ENCODE peak calls at places on chromosomes 7 and 10, in seven cellular contexts. G is HepG2, B is IMR-90, H is A549, Y is GM12878, T is H1, D is K562. L is an unnamed sample.

GRCh38 chr7:19079066-19079465 is 38.4 kb downstream of the TWIST1 start:
- DNase-seq in G (no peak), B (peak; percentile 69), H (no peak), Y (no peak), T (no peak), D (no peak), L (no peak)

GRCh38 chr7:141312828-141313521 is 238.2 kb upstream of the AGK start:
- DNase-seq in G (no peak), B (no peak), H (no peak), Y (no peak), T (no peak), D (no peak), L (no peak)

GRCh38 chr7:95470452-95470851 is 15.3 kb upstream of the ASB4 start:
- DNase-seq in G (peak; percentile 82), B (peak; percentile 16), H (peak; percentile 41), Y (no peak), T (no peak), D (peak; percentile 28), L (no peak)

GRCh38 chr7:130254555-130254954 is 12.1 kb upstream of the CPA2 start:
- DNase-seq in G (no peak), B (no peak), H (no peak), Y (no peak), T (no peak), D (no peak), L (no peak)

GRCh38 chr10:101858723-101859500 is 15.3 kb upstream of the KCNIP2 start:
- DNase-seq in G (no peak), B (no peak), H (no peak), Y (peak; percentile 61), T (no peak), D (no peak), L (no peak)

GRCh38 chr10:91006001-91006751 is 85.3 kb upstream of the ANKRD1 start:
- DNase-seq in G (peak; percentile 71), B (peak; percentile 79), H (peak; percentile 33), Y (peak; percentile 80), T (no peak), D (peak; percentile 66), L (peak; percentile 28)

GRCh38 chr7:55534262-55534915 is 37.9 kb downstream of the VOPP1 start:
- DNase-seq in G (peak; percentile 30), B (peak; percentile 81), H (no peak), Y (peak; percentile 99), T (no peak), D (no peak), L (no peak)

GRCh38 chr10:103089493-103089892 is 103.6 kb downstream of the NT5C2 start:
- DNase-seq in G (no peak), B (no peak), H (no peak), Y (no peak), T (no peak), D (no peak), L (no peak)

GRCh38 chr10:99689461-99689860 is 30.2 kb downstream of the ENTPD7 start:
- DNase-seq in G (no peak), B (peak; percentile 33), H (no peak), Y (no peak), T (no peak), D (no peak), L (no peak)

GRCh38 chr7:75716992-75717626 is 21.6 kb downstream of the HIP1 start:
- DNase-seq in G (peak; percentile 59), B (peak; percentile 83), H (no peak), Y (no peak), T (no peak), D (no peak), L (no peak)

GRCh38 chr10:109963439-109963838 is 40.1 kb upstream of the XPNPEP1 start:
- DNase-seq in G (no peak), B (peak; percentile 58), H (no peak), Y (no peak), T (no peak), D (no peak), L (peak; percentile 62)
- TF ChIP-seq RFX5 in G (no peak), B (no peak), H (no peak), Y (no peak), T (no peak), D (no peak), L (no peak)

DNA sequence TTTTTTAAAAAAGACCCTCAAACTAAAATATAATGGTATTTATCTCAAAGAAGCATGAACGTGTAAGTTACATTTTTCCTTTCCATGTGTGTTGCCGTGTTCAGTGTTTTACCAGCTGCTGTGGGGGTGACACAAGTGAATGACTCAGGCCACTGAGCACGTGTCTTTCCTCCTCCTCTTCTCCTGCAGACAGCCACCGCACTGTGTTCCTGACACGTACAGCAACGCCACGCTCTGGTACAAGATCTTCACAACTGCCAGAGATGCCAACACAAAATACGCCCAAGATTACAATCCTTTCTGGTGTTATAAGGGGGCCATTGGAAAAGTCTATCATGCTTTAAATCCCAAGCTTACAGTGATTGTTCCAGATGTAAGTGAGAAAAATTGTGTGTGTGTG is 29.7 kb downstream of the TMEM248 start:
- DNase-seq in G (no peak), B (peak; percentile 15), H (no peak), Y (no peak), T (no peak), D (no peak), L (no peak)
- TF ChIP-seq RFX5 in G (no peak), B (no peak), H (no peak), Y (no peak), T (no peak), D (no peak), L (no peak)

DNA sequence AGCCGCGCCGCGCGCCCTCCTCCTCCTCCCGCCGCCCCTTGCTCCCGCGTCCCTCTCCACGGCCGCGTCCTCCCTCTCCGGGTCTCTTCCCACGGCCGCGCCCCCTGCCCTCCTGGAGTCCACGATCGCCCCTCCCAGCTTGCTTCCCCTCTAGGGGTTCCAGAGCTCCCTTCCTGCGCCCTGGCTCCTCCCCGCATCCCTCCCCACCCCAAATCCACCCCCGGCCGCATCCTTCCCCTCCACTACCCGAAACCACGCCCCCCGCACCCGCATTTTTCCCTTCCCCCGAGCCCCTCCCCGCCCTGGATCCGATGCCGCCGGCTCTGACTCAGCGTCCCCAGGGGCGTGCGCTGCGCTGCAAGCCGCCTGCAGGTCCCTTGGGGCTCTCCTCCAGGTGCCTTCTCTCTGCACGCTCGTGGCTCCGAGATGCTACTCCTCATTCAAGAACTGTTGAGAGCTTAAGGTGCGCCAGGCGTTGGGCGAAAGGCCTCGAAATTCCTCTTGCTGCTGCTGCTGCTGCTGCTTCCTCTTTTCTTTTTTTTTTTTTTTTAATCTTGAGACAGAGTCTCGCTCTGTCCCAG is 347 bp upstream of the TMEM130 start:
- DNase-seq in G (no peak), B (peak; percentile 50), H (peak; percentile 70), Y (peak; percentile 31), T (peak; percentile 47), D (peak; percentile 63), L (peak; percentile 86)
- TF ChIP-seq RFX5 in G (no peak), B (no peak), H (no peak), Y (no peak), T (no peak), D (no peak), L (no peak)

GRCh38 chr10:7412482-7413251 is 1.8 kb upstream of the SFMBT2 start:
- DNase-seq in G (no peak), B (no peak), H (no peak), Y (no peak), T (no peak), D (no peak), L (peak; percentile 39)

GRCh38 chr10:7409732-7410168 is 1.1 kb downstream of the SFMBT2 start:
- DNase-seq in G (no peak), B (no peak), H (no peak), Y (no peak), T (no peak), D (peak; percentile 29), L (peak; percentile 52)

GRCh38 chr10:7410306-7410799 is 481 bp downstream of the SFMBT2 start:
- DNase-seq in G (no peak), B (peak; percentile 10), H (no peak), Y (no peak), T (no peak), D (peak; percentile 42), L (peak; percentile 60)

GRCh38 chr10:7411671-7412481 is 1.0 kb upstream of the SFMBT2 start:
- DNase-seq in G (no peak), B (no peak), H (no peak), Y (no peak), T (no peak), D (no peak), L (peak; percentile 38)

GRCh38 chr10:7410800-7411670 is at the start of gene SFMBT2:
- DNase-seq in G (no peak), B (peak; percentile 49), H (peak; percentile 75), Y (no peak), T (no peak), D (peak; percentile 70), L (peak; percentile 92)
- TF ChIP-seq RFX5 in G (no peak), B (no peak), H (no peak), Y (no peak), T (no peak), D (no peak), L (no peak)

GRCh38 chr10:79410315-79411094 is 34.9 kb downstream of the ZCCHC24 start:
- DNase-seq in G (no peak), B (no peak), H (no peak), Y (no peak), T (no peak), D (no peak), L (no peak)

GRCh38 chr10:79412516-79412915 is 32.9 kb downstream of the ZCCHC24 start:
- DNase-seq in G (no peak), B (no peak), H (no peak), Y (no peak), T (no peak), D (no peak), L (no peak)

GRCh38 chr10:79411546-79412495 is 33.6 kb downstream of the ZCCHC24 start:
- DNase-seq in G (no peak), B (no peak), H (no peak), Y (no peak), T (no peak), D (no peak), L (no peak)

GRCh38 chr10:79414714-79415113 is 30.7 kb downstream of the ZCCHC24 start:
- DNase-seq in G (no peak), B (no peak), H (no peak), Y (no peak), T (no peak), D (no peak), L (no peak)

GRCh38 chr10:79413196-79413595 is 32.2 kb downstream of the ZCCHC24 start:
- DNase-seq in G (no peak), B (peak; percentile 41), H (no peak), Y (no peak), T (no peak), D (peak; percentile 65), L (no peak)
- TF ChIP-seq RFX5 in G (no peak), B (no peak), H (no peak), Y (no peak), T (no peak), D (no peak), L (no peak)

DNA sequence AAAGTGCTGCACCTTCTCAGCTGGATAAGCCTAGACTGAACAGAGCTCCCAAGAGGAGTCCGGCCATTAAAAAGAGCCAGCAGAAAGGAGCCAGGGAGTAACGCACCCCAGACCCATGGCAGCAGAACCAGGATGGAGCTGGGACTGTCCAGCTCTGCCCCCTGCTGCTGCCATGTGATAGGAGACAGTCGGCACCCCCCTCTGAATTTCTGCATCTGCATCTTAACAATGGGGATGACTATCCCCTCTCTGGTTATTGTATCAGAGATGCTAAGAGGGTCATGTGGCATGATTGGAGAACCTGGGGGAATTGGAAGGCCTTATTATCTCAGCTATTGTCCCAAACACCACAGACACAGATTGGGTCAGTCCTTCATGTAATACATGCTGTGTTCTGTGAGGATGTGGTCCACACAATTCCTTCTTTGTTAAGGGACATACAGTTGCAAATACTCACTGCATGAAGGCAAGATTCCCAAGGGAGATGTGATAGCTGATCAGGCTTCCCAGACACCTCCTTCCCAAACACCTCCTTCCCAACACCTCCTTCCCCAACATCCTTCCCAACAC is 29.3 kb downstream of the PLEKHS1 start:
- DNase-seq in G (no peak), B (no peak), H (no peak), Y (no peak), T (no peak), D (no peak), L (peak; percentile 32)
- TF ChIP-seq RFX5 in G (no peak), B (no peak), H (no peak), Y (no peak), T (no peak), D (no peak), L (no peak)